ENCODE peak calls at places on chromosomes 3 and 15, in eight cellular contexts. H is anterior cingulate cortex; S is GOT3; W is tibial artery; Y is T-helper 9 cell; J is activated CD8-positive, alpha-beta memory T cell treated with anti-CD3 and anti-CD28 coated beads for 1 hour; R is right lobe of liver; X is Calu3. D is an unnamed sample.

GRCh38 chr3:42535981-42536784 is 33.7 kb downstream of the VIPR1 start:
- DNase-seq in S (no peak), W (no peak), H (no peak), R (no peak), Y (peak; percentile 23), J (no peak), X (peak; percentile 28), D (no peak)

GRCh38 chr3:189948724-189949045 is 172.0 kb downstream of the P3H2 start:
- DNase-seq in X (no peak), S (no peak), W (no peak), H (no peak), J (no peak), R (no peak), Y (no peak), D (no peak)

GRCh38 chr15:88651971-88652370 is 13.2 kb downstream of the ISG20 start:
- DNase-seq in W (peak; percentile 64), R (no peak), X (no peak), Y (no peak), S (no peak), J (no peak), H (no peak), D (no peak)

GRCh38 chr3:194780706-194781105 is 95.0 kb downstream of the FAM43A start:
- DNase-seq in X (no peak), S (no peak), J (no peak), Y (no peak), W (no peak), R (no peak), H (no peak), D (no peak)

GRCh38 chr15:81087121-81087520 is 46.9 kb upstream of the CFAP161 start:
- DNase-seq in Y (no peak), H (no peak), W (no peak), J (no peak), R (no peak), X (no peak), S (no peak), D (no peak)

GRCh38 chr3:13357074-13357473 is 63.0 kb downstream of the NUP210 start:
- DNase-seq in Y (no peak), J (no peak), S (no peak), R (no peak), X (no peak), W (no peak), H (no peak), D (no peak)

GRCh38 chr15:31079519-31079918 is 22.0 kb downstream of the TRPM1 start:
- DNase-seq in W (no peak), Y (no peak), X (no peak), H (no peak), S (no peak), J (no peak), R (no peak), D (no peak)

GRCh38 chr3:161264771-161265343 is 43.7 kb downstream of the NMD3 start:
- DNase-seq in X (no peak), R (no peak), W (no peak), Y (no peak), J (no peak), S (no peak), H (no peak), D (no peak)

GRCh38 chr15:75061272-75061671 is 37.9 kb downstream of the PPCDC start:
- DNase-seq in X (no peak), S (no peak), Y (no peak), R (no peak), H (no peak), W (no peak), J (no peak), D (no peak)

GRCh38 chr15:44763187-44763586 is 26.9 kb downstream of the TRIM69 start:
- DNase-seq in X (no peak), W (no peak), Y (no peak), J (no peak), H (no peak), R (no peak), S (no peak), D (no peak)

GRCh38 chr3:9933561-9934234 is at the start of gene CRELD1:
- DNase-seq in W (peak; percentile 97), R (peak; percentile 98), S (peak; percentile 81), H (peak; percentile 94), Y (peak; percentile 94), J (peak; percentile 95), X (peak; percentile 97), D (peak; percentile 94)

GRCh38 chr3:143302638-143303171 is 183.1 kb downstream of the CHST2 start:
- DNase-seq in X (peak; percentile 51), J (no peak), Y (no peak), W (peak; percentile 68), S (peak; percentile 16), R (peak; percentile 62), H (no peak), D (no peak)

GRCh38 chr3:122457706-122458105 is 41.8 kb upstream of the WDR5B start:
- DNase-seq in X (no peak), J (no peak), W (no peak), R (no peak), S (no peak), Y (no peak), H (no peak), D (no peak)

GRCh38 chr3:71407833-71408232 is 175.7 kb downstream of the FOXP1 start:
- DNase-seq in W (no peak), Y (no peak), H (no peak), R (no peak), X (no peak), J (no peak), S (no peak), D (no peak)

GRCh38 chr3:70882104-70882503 is 569.7 kb upstream of the MDFIC2 start:
- DNase-seq in Y (no peak), R (no peak), J (no peak), S (no peak), X (no peak), H (no peak), W (no peak), D (no peak)

GRCh38 chr15:91866971-91867372 is 13.5 kb downstream of the SLCO3A1 start:
- DNase-seq in J (no peak), Y (no peak), W (peak; percentile 68), X (peak; percentile 41), R (no peak), H (no peak), S (no peak), D (peak; percentile 53)

GRCh38 chr15:31391687-31392671 is 65.3 kb downstream of the KLF13 start:
- DNase-seq in S (no peak), Y (peak; percentile 76), R (peak; percentile 86), X (peak; percentile 36), H (no peak), J (peak; percentile 78), W (peak; percentile 96), D (no peak)

GRCh38 chr3:160665784-160666526 is 11.0 kb upstream of the ARL14 start:
- DNase-seq in H (no peak), J (no peak), Y (no peak), W (no peak), X (peak; percentile 82), S (no peak), R (no peak), D (no peak)

GRCh38 chr3:123344175-123344908 is 104.5 kb downstream of the ADCY5 start:
- DNase-seq in W (peak; percentile 64), J (no peak), Y (no peak), S (no peak), H (no peak), X (no peak), R (no peak), D (no peak)

GRCh38 chr15:88852476-88852875 is 42.9 kb downstream of the HAPLN3 start:
- DNase-seq in H (no peak), R (no peak), X (no peak), Y (no peak), W (no peak), J (no peak), S (no peak), D (no peak)

GRCh38 chr3:4768521-4768920 is 210.7 kb upstream of the BHLHE40 start:
- DNase-seq in W (no peak), J (no peak), X (no peak), S (no peak), Y (no peak), H (no peak), R (no peak), D (no peak)

GRCh38 chr3:100088735-100089368 is 25.4 kb downstream of the FILIP1L start:
- DNase-seq in Y (no peak), R (no peak), X (no peak), H (no peak), W (no peak), S (no peak), J (no peak), D (no peak)

GRCh38 chr15:48336940-48337339 is 5.7 kb downstream of the DUT start:
- DNase-seq in X (peak; percentile 13), S (no peak), W (no peak), Y (no peak), J (no peak), R (no peak), H (no peak), D (no peak)

GRCh38 chr15:101167791-101168462 is 83.9 kb downstream of the CHSY1 start:
- DNase-seq in X (peak; percentile 80), H (peak; percentile 18), R (peak; percentile 74), S (no peak), W (peak; percentile 86), J (peak; percentile 31), Y (peak; percentile 16), D (no peak)

GRCh38 chr15:29129903-29130302 is 139.7 kb downstream of the NSMCE3 start:
- DNase-seq in Y (no peak), J (no peak), X (no peak), S (no peak), W (peak; percentile 34), R (peak; percentile 28), H (no peak), D (no peak)

GRCh38 chr15:70375006-70375409 is 277.3 kb upstream of the TLE3 start:
- DNase-seq in S (no peak), R (no peak), H (no peak), W (no peak), Y (no peak), J (no peak), X (peak; percentile 34), D (no peak)

GRCh38 chr15:81256916-81257315 is 60.2 kb downstream of the IL16 start:
- DNase-seq in X (no peak), J (no peak), H (no peak), R (no peak), S (no peak), W (no peak), Y (no peak), D (no peak)

GRCh38 chr15:74962671-74963070 is 6.1 kb upstream of the RPP25 start:
- DNase-seq in S (no peak), H (no peak), X (no peak), R (no peak), Y (no peak), J (no peak), W (no peak), D (no peak)

GRCh38 chr3:122931636-122932035 is 95.9 kb downstream of the SEMA5B start:
- DNase-seq in R (no peak), X (no peak), Y (no peak), H (no peak), J (no peak), W (no peak), S (no peak), D (no peak)

GRCh38 chr3:13111173-13111873 is 38.1 kb upstream of the IQSEC1 start:
- DNase-seq in R (peak; percentile 55), H (no peak), X (peak; percentile 66), S (no peak), W (peak; percentile 34), Y (no peak), J (no peak), D (no peak)

GRCh38 chr15:80991446-80991845 is 1.8 kb upstream of the MESD start:
- DNase-seq in J (no peak), H (no peak), R (no peak), Y (no peak), S (no peak), W (peak; percentile 80), X (peak; percentile 13), D (peak; percentile 32)